ENCODE peak calls at places on chromosomes 2 and 18, in four cellular contexts. R, V, E and C are unnamed samples.

GRCh38 chr18:50644807-50645206 is 84.9 kb downstream of the MAPK4 start:
- DNase-seq in V (no peak), E (peak; percentile 28), R (no peak), C (no peak)

GRCh38 chr2:132582360-132582759 is 87.6 kb downstream of the LYPD1 start:
- DNase-seq in V (peak; percentile 69), E (no peak), R (no peak), C (no peak)

GRCh38 chr2:208375452-208376068 is 31.0 kb upstream of the PTH2R start:
- DNase-seq in E (no peak), R (no peak), V (no peak), C (no peak)

GRCh38 chr2:44551001-44551400 is 189.3 kb downstream of the CAMKMT start:
- DNase-seq in V (no peak), E (no peak), R (no peak), C (no peak)

GRCh38 chr18:42271656-42272355 is 316.8 kb downstream of the PIK3C3 start:
- DNase-seq in R (no peak), V (no peak), E (no peak), C (no peak)

GRCh38 chr2:44101246-44101645 is 67.4 kb upstream of the PPM1B start:
- DNase-seq in R (no peak), V (no peak), E (no peak), C (no peak)

GRCh38 chr2:106097370-106098000 is 96.6 kb downstream of the UXS1 start:
- DNase-seq in R (no peak), E (no peak), V (no peak), C (no peak)

GRCh38 chr18:75977069-75977468 is 518.0 kb downstream of the ZNF516 start:
- DNase-seq in V (no peak), R (no peak), E (no peak), C (no peak)

GRCh38 chr2:29223851-29224692 is 108.9 kb downstream of the CLIP4 start:
- DNase-seq in V (peak; percentile 55), E (no peak), R (peak; percentile 26), C (no peak)

GRCh38 chr2:209579236-209579749 is 155.4 kb downstream of the MAP2 start:
- DNase-seq in R (no peak), V (no peak), E (no peak), C (no peak)

GRCh38 chr2:197086500-197086899 is 160.0 kb upstream of the PGAP1 start:
- DNase-seq in R (no peak), E (no peak), V (no peak), C (no peak)

GRCh38 chr18:79518683-79519128 is 123.0 kb downstream of the NFATC1 start:
- DNase-seq in V (no peak), E (no peak), R (no peak), C (no peak)

GRCh38 chr2:169464508-169465386 is 14.5 kb upstream of the BBS5 start:
- DNase-seq in R (no peak), V (no peak), E (no peak), C (no peak)

GRCh38 chr2:205749078-205749477 is 66.8 kb downstream of the NRP2 start:
- DNase-seq in E (no peak), V (no peak), R (no peak), C (no peak)

GRCh38 chr2:189022002-189022401 is 47.8 kb downstream of the COL3A1 start:
- DNase-seq in V (peak; percentile 93), R (no peak), E (no peak), C (no peak)

GRCh38 chr2:217805679-217806479 is 196.9 kb downstream of the TNS1 start:
- DNase-seq in V (no peak), R (no peak), E (no peak), C (no peak)

GRCh38 chr2:100266126-100266525 is 56.2 kb downstream of the LONRF2 start:
- DNase-seq in E (no peak), V (no peak), R (no peak), C (no peak)

GRCh38 chr2:20917724-20918572 is 95.0 kb upstream of the LDAH start:
- DNase-seq in E (no peak), R (no peak), V (peak; percentile 34), C (no peak)

GRCh38 chr2:118417417-118418125 is 329.3 kb downstream of the INSIG2 start:
- DNase-seq in R (no peak), E (no peak), V (peak; percentile 12), C (no peak)

GRCh38 chr2:197946562-197946961 is 142.2 kb downstream of the PLCL1 start:
- DNase-seq in V (no peak), E (no peak), R (no peak), C (no peak)

GRCh38 chr2:810397-810796 is 133.2 kb upstream of the TMEM18 start:
- DNase-seq in V (no peak), E (no peak), R (no peak), C (no peak)

GRCh38 chr18:26794210-26795101 is 71.1 kb downstream of the AQP4 start:
- DNase-seq in R (no peak), E (no peak), V (no peak), C (no peak)

GRCh38 chr18:12092398-12093229 is 1.0 kb upstream of the ANKRD62 start:
- DNase-seq in E (peak; percentile 70), R (peak; percentile 63), V (no peak), C (no peak)

GRCh38 chr18:62781262-62781661 is 65.9 kb downstream of the PHLPP1 start:
- DNase-seq in E (no peak), V (no peak), R (no peak), C (no peak)

GRCh38 chr2:100259991-100260390 is 62.3 kb downstream of the LONRF2 start:
- DNase-seq in E (no peak), V (no peak), R (no peak), C (no peak)

GRCh38 chr2:71976685-71977084 is 171.0 kb downstream of the CYP26B1 start:
- DNase-seq in V (no peak), E (no peak), R (no peak), C (no peak)

GRCh38 chr2:241741016-241741415 is 6.6 kb downstream of the D2HGDH start:
- DNase-seq in E (no peak), V (no peak), R (no peak), C (no peak)

GRCh38 chr18:26386002-26386401 is 159.8 kb downstream of the TAF4B start:
- DNase-seq in V (peak; percentile 46), E (peak; percentile 11), R (no peak), C (no peak)

GRCh38 chr2:171412571-171412970 is 21.2 kb downstream of the METTL8 start:
- DNase-seq in E (no peak), V (no peak), R (no peak), C (no peak)

GRCh38 chr2:26913599-26914285 is 56.7 kb upstream of the MAPRE3 start:
- DNase-seq in R (no peak), V (peak; percentile 34), E (no peak), C (no peak)

GRCh38 chr2:1730047-1730937 is 14.0 kb downstream of the PXDN start:
- DNase-seq in R (peak; percentile 31), E (no peak), V (peak; percentile 89), C (no peak)

GRCh38 chr2:63741884-63742583 is 99.7 kb upstream of the UGP2 start:
- DNase-seq in V (peak; percentile 45), R (no peak), E (no peak), C (no peak)

GRCh38 chr2:200270732-200271131 is 35.8 kb upstream of the SPATS2L start:
- DNase-seq in V (no peak), R (no peak), E (no peak), C (no peak)

GRCh38 chr18:46010050-46010449 is 42.9 kb upstream of the EPG5 start:
- DNase-seq in R (no peak), V (no peak), E (no peak), C (no peak)

GRCh38 chr2:105521176-105521575 is 122.3 kb upstream of the FHL2 start:
- DNase-seq in R (no peak), E (peak; percentile 30), V (peak; percentile 15), C (no peak)

GRCh38 chr2:112706170-112706664 is 14.6 kb upstream of the NT5DC4 start:
- DNase-seq in R (no peak), E (no peak), V (peak; percentile 79), C (peak; percentile 71)

GRCh38 chr2:101130081-101130480 is 21.1 kb downstream of the TBC1D8 start:
- DNase-seq in V (no peak), R (no peak), E (no peak), C (no peak)

GRCh38 chr2:174053285-174053684 is 88.1 kb upstream of the SP3 start:
- DNase-seq in E (peak; percentile 50), R (no peak), V (no peak), C (no peak)

GRCh38 chr2:162057426-162057825 is 16.6 kb downstream of the DPP4 start:
- DNase-seq in V (no peak), R (no peak), E (no peak), C (no peak)

DNA sequence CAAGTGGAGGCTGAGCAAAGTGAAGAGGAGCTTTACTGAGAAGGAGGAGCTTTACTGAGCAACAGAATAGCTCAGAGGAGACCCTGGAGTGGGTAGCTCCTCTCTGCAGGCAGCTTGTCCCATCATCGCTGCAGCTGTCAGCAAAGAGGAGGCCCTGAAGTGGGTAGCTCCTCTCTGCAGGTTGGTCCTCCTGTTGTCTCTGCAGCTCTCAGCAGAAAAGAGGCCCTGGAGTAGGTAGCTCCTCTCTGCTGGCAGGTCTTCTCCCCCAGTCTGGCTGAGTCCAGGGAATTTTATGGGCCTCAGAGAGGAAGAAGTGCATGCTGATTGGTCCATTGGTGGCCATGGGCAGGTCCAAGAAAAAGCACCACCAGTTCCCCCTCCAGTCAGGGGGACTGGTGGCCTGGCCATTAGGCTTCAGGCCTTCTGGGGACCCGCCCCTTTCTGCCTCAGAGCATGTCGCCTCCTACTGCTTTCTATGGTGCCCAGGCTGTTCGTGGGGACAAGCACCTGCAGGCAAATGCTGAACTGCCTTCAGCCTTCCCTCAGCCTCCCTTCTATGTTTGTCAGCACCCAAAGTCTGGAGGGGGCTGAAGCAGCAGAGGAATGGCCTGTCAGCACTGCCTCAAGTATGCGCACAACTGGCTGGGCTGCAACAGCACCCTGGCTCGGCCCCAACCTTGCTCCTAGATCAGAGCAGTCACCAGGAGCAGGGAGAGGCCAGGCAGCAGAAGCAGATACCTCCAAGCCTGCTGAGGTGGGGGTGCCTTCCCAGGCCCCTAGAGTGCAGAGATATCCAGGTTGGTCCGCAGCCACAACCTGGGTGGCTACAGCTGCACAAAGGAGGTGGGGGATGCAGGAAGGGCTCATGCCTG is 5.9 kb downstream of the ZSCAN30 start:
- DNase-seq in R (no peak), E (no peak), V (no peak), C (no peak)
- H3K36me3 ChIP-seq in R (no peaks in the 10 kb centered on the region), E (peaks cover 1% of the 10 kb centered on the region), V (peaks cover 19% of the 10 kb centered on the region), C (peaks cover 7% of the 10 kb centered on the region)

GRCh38 chr2:172607379-172607928 is 51.6 kb downstream of the PDK1 start:
- DNase-seq in V (peak; percentile 37), E (no peak), R (no peak), C (no peak)
- H3K36me3 ChIP-seq in V (peaks cover 22% of the 10 kb centered on the region), E (no peaks in the 10 kb centered on the region), R (peaks cover 4% of the 10 kb centered on the region), C (no peaks in the 10 kb centered on the region)

GRCh38 chr2:96276787-96277499 is 10.9 kb downstream of the CIAO1 start:
- DNase-seq in R (no peak), V (no peak), E (no peak), C (no peak)
- H3K36me3 ChIP-seq in R (peaks cover 71% of the 10 kb centered on the region), V (peaks cover 67% of the 10 kb centered on the region), E (peaks cover 17% of the 10 kb centered on the region), C (peaks cover 49% of the 10 kb centered on the region)

GRCh38 chr2:86468162-86469033 is 27.2 kb downstream of the KDM3A start:
- DNase-seq in E (no peak), R (no peak), V (no peak), C (no peak)

GRCh38 chr2:86466306-86466705 is 25.1 kb downstream of the KDM3A start:
- DNase-seq in R (no peak), V (no peak), E (no peak), C (no peak)

GRCh38 chr2:86476092-86476491 is 34.9 kb downstream of the KDM3A start:
- DNase-seq in V (peak; percentile 83), E (no peak), R (no peak), C (no peak)

GRCh38 chr2:86470890-86471289 is 29.7 kb downstream of the KDM3A start:
- DNase-seq in R (no peak), V (no peak), E (no peak), C (no peak)
- H3K36me3 ChIP-seq in R (peaks cover 80% of the 10 kb centered on the region), V (peaks cover 46% of the 10 kb centered on the region), E (peaks cover 7% of the 10 kb centered on the region), C (peaks cover 17% of the 10 kb centered on the region)